ENCODE peak calls at places on chromosomes 6 and 20, in nine cellular contexts. One of them, this sample, is unnamed.

GRCh38 chr6:72911463-72912153 is 289.7 kb downstream of the KCNQ5 start:
- DNase-seq in neural progenitor cell: no peak
- DNase-seq in pancreas: no peak
- DNase-seq in tibial nerve: no peak
- DNase-seq in aorta: no peak
- DNase-seq in heart left ventricle: no peak
- DNase-seq in fibroblast of lung: peak; percentile 55
- DNase-seq in GM23248: no peak
- DNase-seq in spleen: no peak
- DNase-seq in this sample: no peak

GRCh38 chr6:3732345-3733141 is 19.0 kb downstream of the PXDC1 start:
- DNase-seq in GM23248: peak; percentile 96
- DNase-seq in aorta: peak; percentile 88
- DNase-seq in fibroblast of lung: peak; percentile 97
- DNase-seq in heart left ventricle: peak; percentile 80
- DNase-seq in spleen: peak; percentile 89
- DNase-seq in tibial nerve: peak; percentile 74
- DNase-seq in pancreas: peak; percentile 83
- DNase-seq in neural progenitor cell: peak; percentile 87
- DNase-seq in this sample: peak; percentile 74

GRCh38 chr6:111277819-111278218 is 190.5 kb downstream of the SLC16A10 start:
- DNase-seq in fibroblast of lung: no peak
- DNase-seq in neural progenitor cell: no peak
- DNase-seq in heart left ventricle: no peak
- DNase-seq in pancreas: no peak
- DNase-seq in spleen: no peak
- DNase-seq in tibial nerve: no peak
- DNase-seq in GM23248: no peak
- DNase-seq in aorta: no peak
- DNase-seq in this sample: no peak

GRCh38 chr20:37179671-37180524 is 550 bp upstream of the MROH8 start:
- DNase-seq in neural progenitor cell: no peak
- DNase-seq in spleen: no peak
- DNase-seq in tibial nerve: no peak
- DNase-seq in aorta: no peak
- DNase-seq in pancreas: no peak
- DNase-seq in GM23248: peak; percentile 84
- DNase-seq in fibroblast of lung: peak; percentile 83
- DNase-seq in heart left ventricle: no peak
- DNase-seq in this sample: no peak

GRCh38 chr6:27026361-27026760 is 221.1 kb upstream of the PRSS16 start:
- DNase-seq in tibial nerve: no peak
- DNase-seq in fibroblast of lung: no peak
- DNase-seq in pancreas: no peak
- DNase-seq in heart left ventricle: no peak
- DNase-seq in aorta: no peak
- DNase-seq in GM23248: no peak
- DNase-seq in neural progenitor cell: no peak
- DNase-seq in spleen: no peak
- DNase-seq in this sample: no peak

GRCh38 chr6:169654590-169655391 is 47.0 kb downstream of the WDR27 start:
- DNase-seq in spleen: peak; percentile 93
- DNase-seq in GM23248: no peak
- DNase-seq in aorta: peak; percentile 91
- DNase-seq in tibial nerve: peak; percentile 63
- DNase-seq in fibroblast of lung: peak; percentile 79
- DNase-seq in pancreas: peak; percentile 86
- DNase-seq in heart left ventricle: no peak
- DNase-seq in neural progenitor cell: no peak
- DNase-seq in this sample: peak; percentile 70

GRCh38 chr6:39550191-39550590 is 175.0 kb downstream of the KIF6 start:
- DNase-seq in tibial nerve: no peak
- DNase-seq in heart left ventricle: no peak
- DNase-seq in spleen: no peak
- DNase-seq in GM23248: no peak
- DNase-seq in pancreas: no peak
- DNase-seq in neural progenitor cell: no peak
- DNase-seq in aorta: no peak
- DNase-seq in fibroblast of lung: no peak
- DNase-seq in this sample: no peak

GRCh38 chr20:58102744-58103516 is 125.5 kb downstream of the ANKRD60 start:
- DNase-seq in heart left ventricle: no peak
- DNase-seq in neural progenitor cell: no peak
- DNase-seq in GM23248: peak; percentile 28
- DNase-seq in spleen: no peak
- DNase-seq in tibial nerve: no peak
- DNase-seq in fibroblast of lung: peak; percentile 86
- DNase-seq in aorta: no peak
- DNase-seq in pancreas: no peak
- DNase-seq in this sample: no peak

GRCh38 chr6:39617023-39617422 is 108.2 kb downstream of the KIF6 start:
- DNase-seq in tibial nerve: no peak
- DNase-seq in aorta: no peak
- DNase-seq in pancreas: no peak
- DNase-seq in spleen: no peak
- DNase-seq in fibroblast of lung: peak; percentile 3
- DNase-seq in neural progenitor cell: peak; percentile 57
- DNase-seq in GM23248: no peak
- DNase-seq in heart left ventricle: no peak
- DNase-seq in this sample: no peak

GRCh38 chr20:6277661-6278060 is 154.8 kb upstream of the FERMT1 start:
- DNase-seq in neural progenitor cell: no peak
- DNase-seq in GM23248: no peak
- DNase-seq in heart left ventricle: no peak
- DNase-seq in fibroblast of lung: no peak
- DNase-seq in aorta: no peak
- DNase-seq in spleen: no peak
- DNase-seq in pancreas: no peak
- DNase-seq in tibial nerve: no peak
- DNase-seq in this sample: no peak

GRCh38 chr6:94071835-94072234 is 652.5 kb upstream of the EPHA7 start:
- DNase-seq in GM23248: peak; percentile 1
- DNase-seq in fibroblast of lung: no peak
- DNase-seq in heart left ventricle: no peak
- DNase-seq in tibial nerve: no peak
- DNase-seq in pancreas: no peak
- DNase-seq in aorta: no peak
- DNase-seq in neural progenitor cell: peak; percentile 21
- DNase-seq in spleen: no peak
- DNase-seq in this sample: no peak

GRCh38 chr6:10347561-10348327 is 67.1 kb downstream of the TFAP2A start:
- DNase-seq in spleen: no peak
- DNase-seq in neural progenitor cell: no peak
- DNase-seq in tibial nerve: no peak
- DNase-seq in fibroblast of lung: peak; percentile 57
- DNase-seq in heart left ventricle: no peak
- DNase-seq in aorta: no peak
- DNase-seq in GM23248: peak; percentile 64
- DNase-seq in pancreas: no peak
- DNase-seq in this sample: no peak

GRCh38 chr20:59165794-59166709 is 2.4 kb downstream of the ZNF831 start:
- DNase-seq in heart left ventricle: no peak
- DNase-seq in spleen: no peak
- DNase-seq in tibial nerve: no peak
- DNase-seq in fibroblast of lung: no peak
- DNase-seq in neural progenitor cell: no peak
- DNase-seq in pancreas: no peak
- DNase-seq in GM23248: no peak
- DNase-seq in aorta: no peak
- DNase-seq in this sample: no peak

GRCh38 chr6:145241039-145241438 is 494.3 kb downstream of the EPM2A start:
- DNase-seq in fibroblast of lung: peak; percentile 83
- DNase-seq in neural progenitor cell: no peak
- DNase-seq in GM23248: peak; percentile 77
- DNase-seq in aorta: no peak
- DNase-seq in spleen: no peak
- DNase-seq in pancreas: no peak
- DNase-seq in heart left ventricle: no peak
- DNase-seq in tibial nerve: no peak
- DNase-seq in this sample: no peak

GRCh38 chr20:32672982-32673727 is 586 bp downstream of the C20orf203 start:
- DNase-seq in spleen: peak; percentile 87
- DNase-seq in neural progenitor cell: no peak
- DNase-seq in heart left ventricle: no peak
- DNase-seq in pancreas: no peak
- DNase-seq in fibroblast of lung: no peak
- DNase-seq in tibial nerve: no peak
- DNase-seq in aorta: no peak
- DNase-seq in GM23248: no peak
- DNase-seq in this sample: no peak

GRCh38 chr6:37516920-37517405 is 17.3 kb upstream of the CCDC167 start:
- DNase-seq in aorta: no peak
- DNase-seq in heart left ventricle: no peak
- DNase-seq in tibial nerve: no peak
- DNase-seq in pancreas: peak; percentile 34
- DNase-seq in GM23248: no peak
- DNase-seq in fibroblast of lung: no peak
- DNase-seq in spleen: peak; percentile 79
- DNase-seq in neural progenitor cell: no peak
- DNase-seq in this sample: no peak

GRCh38 chr6:141957271-141957670 is 175.5 kb upstream of the GJE1 start:
- DNase-seq in fibroblast of lung: no peak
- DNase-seq in aorta: no peak
- DNase-seq in GM23248: no peak
- DNase-seq in neural progenitor cell: no peak
- DNase-seq in pancreas: no peak
- DNase-seq in heart left ventricle: no peak
- DNase-seq in tibial nerve: no peak
- DNase-seq in spleen: no peak
- DNase-seq in this sample: no peak

GRCh38 chr6:62746161-62746560 is 460.1 kb upstream of the KHDRBS2 start:
- DNase-seq in aorta: no peak
- DNase-seq in spleen: no peak
- DNase-seq in tibial nerve: no peak
- DNase-seq in GM23248: no peak
- DNase-seq in fibroblast of lung: no peak
- DNase-seq in pancreas: no peak
- DNase-seq in heart left ventricle: no peak
- DNase-seq in neural progenitor cell: no peak
- DNase-seq in this sample: no peak

GRCh38 chr6:80610821-80611220 is 504.4 kb downstream of the BCKDHB start:
- DNase-seq in heart left ventricle: no peak
- DNase-seq in fibroblast of lung: peak; percentile 71
- DNase-seq in aorta: no peak
- DNase-seq in tibial nerve: no peak
- DNase-seq in GM23248: peak; percentile 82
- DNase-seq in neural progenitor cell: no peak
- DNase-seq in spleen: no peak
- DNase-seq in pancreas: no peak
- DNase-seq in this sample: no peak

GRCh38 chr20:4160761-4161305 is 145.5 kb upstream of the RNF24 start:
- DNase-seq in aorta: peak; percentile 74
- DNase-seq in GM23248: no peak
- DNase-seq in fibroblast of lung: peak; percentile 69
- DNase-seq in heart left ventricle: peak; percentile 61
- DNase-seq in tibial nerve: no peak
- DNase-seq in neural progenitor cell: peak; percentile 67
- DNase-seq in pancreas: no peak
- DNase-seq in spleen: peak; percentile 82
- DNase-seq in this sample: peak; percentile 85

GRCh38 chr20:51385941-51386530 is 156.5 kb downstream of the NFATC2 start:
- DNase-seq in aorta: peak; percentile 48
- DNase-seq in spleen: peak; percentile 74
- DNase-seq in GM23248: peak; percentile 61
- DNase-seq in neural progenitor cell: peak; percentile 66
- DNase-seq in fibroblast of lung: peak; percentile 32
- DNase-seq in tibial nerve: no peak
- DNase-seq in heart left ventricle: no peak
- DNase-seq in pancreas: no peak
- DNase-seq in this sample: no peak
- H3K27me3 ChIP-seq in aorta: no peaks in the 10 kb centered on the region
- H3K27me3 ChIP-seq in spleen: no peaks in the 10 kb centered on the region
- H3K27me3 ChIP-seq in GM23248: no peaks in the 10 kb centered on the region
- H3K27me3 ChIP-seq in neural progenitor cell: no peaks in the 10 kb centered on the region
- H3K27me3 ChIP-seq in fibroblast of lung: peaks cover 3% of the 10 kb centered on the region
- H3K27me3 ChIP-seq in tibial nerve: no peaks in the 10 kb centered on the region
- H3K27me3 ChIP-seq in heart left ventricle: no peaks in the 10 kb centered on the region
- H3K27me3 ChIP-seq in pancreas: no peaks in the 10 kb centered on the region
- H3K27me3 ChIP-seq in this sample: no peaks in the 10 kb centered on the region

GRCh38 chr20:46349742-46350056 is 41.4 kb upstream of the CDH22 start:
- DNase-seq in heart left ventricle: no peak
- DNase-seq in GM23248: no peak
- DNase-seq in fibroblast of lung: no peak
- DNase-seq in aorta: no peak
- DNase-seq in tibial nerve: no peak
- DNase-seq in spleen: no peak
- DNase-seq in neural progenitor cell: no peak
- DNase-seq in pancreas: no peak
- DNase-seq in this sample: no peak
- H3K27ac ChIP-seq in heart left ventricle: no peak overlapping the region
- H3K27ac ChIP-seq in GM23248: peak overlapping the region; percentile 72
- H3K27ac ChIP-seq in fibroblast of lung: peak overlapping the region; percentile 40
- H3K27ac ChIP-seq in aorta: no peak overlapping the region
- H3K27ac ChIP-seq in tibial nerve: no peak overlapping the region
- H3K27ac ChIP-seq in spleen: no peak overlapping the region
- H3K27ac ChIP-seq in neural progenitor cell: peak overlapping the region; percentile 70
- H3K27ac ChIP-seq in pancreas: no peak overlapping the region
- H3K27ac ChIP-seq in this sample: no peak overlapping the region

DNA sequence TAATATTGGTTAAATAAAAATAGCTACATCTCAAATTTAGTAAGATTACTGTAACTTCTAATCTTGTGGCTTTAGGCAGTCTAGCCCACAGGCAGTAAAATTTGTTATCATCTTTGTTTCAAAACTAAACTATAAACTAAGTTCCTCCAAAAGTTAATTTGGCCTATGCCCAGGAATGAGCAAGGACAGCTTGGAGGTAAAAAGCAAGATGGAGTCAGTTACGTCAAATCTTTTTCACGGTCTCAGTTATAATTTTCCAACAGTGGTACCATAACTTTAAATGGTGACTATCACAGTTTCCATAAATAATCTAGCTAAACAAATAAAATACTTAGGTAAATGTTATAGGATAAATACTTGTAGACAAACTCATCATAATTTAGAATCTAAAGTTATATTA is 63.0 kb downstream of the AGPAT4 start:
- DNase-seq in GM23248: no peak
- DNase-seq in tibial nerve: no peak
- DNase-seq in fibroblast of lung: no peak
- DNase-seq in pancreas: no peak
- DNase-seq in heart left ventricle: no peak
- DNase-seq in aorta: no peak
- DNase-seq in neural progenitor cell: no peak
- DNase-seq in spleen: no peak
- DNase-seq in this sample: no peak
- H3K9me3 ChIP-seq in GM23248: no peaks in the 10 kb centered on the region
- H3K9me3 ChIP-seq in tibial nerve: no peaks in the 10 kb centered on the region
- H3K9me3 ChIP-seq in fibroblast of lung: no peaks in the 10 kb centered on the region
- H3K9me3 ChIP-seq in pancreas: no peaks in the 10 kb centered on the region
- H3K9me3 ChIP-seq in heart left ventricle: peaks cover 2% of the 10 kb centered on the region
- H3K9me3 ChIP-seq in aorta: no peaks in the 10 kb centered on the region
- H3K9me3 ChIP-seq in neural progenitor cell: peaks cover 29% of the 10 kb centered on the region
- H3K9me3 ChIP-seq in spleen: no peaks in the 10 kb centered on the region
- H3K9me3 ChIP-seq in this sample: peaks cover 7% of the 10 kb centered on the region

DNA sequence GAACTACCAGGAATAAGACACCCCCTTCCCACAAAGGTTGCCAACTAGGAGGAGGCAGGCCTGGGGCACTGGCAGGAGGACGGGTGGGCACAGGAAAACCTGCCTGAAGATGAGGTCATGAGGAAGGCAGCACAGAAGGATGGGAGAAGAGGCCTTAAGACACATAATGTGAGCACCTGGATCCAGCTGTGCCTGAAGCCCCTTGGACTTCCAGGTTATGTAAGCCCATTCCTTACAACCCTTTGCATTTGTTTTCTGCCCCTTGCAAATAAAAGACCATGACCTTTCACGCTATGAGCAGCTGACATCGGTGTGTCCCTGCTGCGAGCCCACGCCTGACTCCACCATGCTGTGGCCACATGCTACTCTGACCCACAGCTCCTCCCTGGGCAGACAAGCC is 23.4 kb downstream of the KCNQ2 start:
- DNase-seq in pancreas: no peak
- DNase-seq in aorta: no peak
- DNase-seq in spleen: no peak
- DNase-seq in fibroblast of lung: no peak
- DNase-seq in tibial nerve: no peak
- DNase-seq in heart left ventricle: no peak
- DNase-seq in neural progenitor cell: no peak
- DNase-seq in GM23248: no peak
- DNase-seq in this sample: no peak
- H3K27me3 ChIP-seq in pancreas: peaks cover 3% of the 10 kb centered on the region
- H3K27me3 ChIP-seq in aorta: no peaks in the 10 kb centered on the region
- H3K27me3 ChIP-seq in spleen: no peaks in the 10 kb centered on the region
- H3K27me3 ChIP-seq in fibroblast of lung: peaks cover 4% of the 10 kb centered on the region
- H3K27me3 ChIP-seq in tibial nerve: peaks cover 79% of the 10 kb centered on the region
- H3K27me3 ChIP-seq in heart left ventricle: peaks cover 30% of the 10 kb centered on the region
- H3K27me3 ChIP-seq in neural progenitor cell: no peaks in the 10 kb centered on the region
- H3K27me3 ChIP-seq in GM23248: peaks cover 30% of the 10 kb centered on the region
- H3K27me3 ChIP-seq in this sample: peaks cover 80% of the 10 kb centered on the region

This sample was measured in left lung.